ENCODE peak calls at places on chromosomes 13 and 19, in six cellular contexts. Z, A, U, J, L and C are unnamed samples.

GRCh38 chr13:79290595-79291244 is 115.3 kb downstream of the RBM26 start:
- DNase-seq in Z (peak; percentile 25), A (no peak), U (no peak), J (no peak), L (no peak), C (no peak)

GRCh38 chr13:19153782-19154450 is 27.7 kb downstream of the TUBA3C start:
- DNase-seq in Z (no peak), A (no peak), U (no peak), J (no peak), L (no peak), C (no peak)

GRCh38 chr13:93296584-93296983 is 70.0 kb downstream of the GPC6 start:
- DNase-seq in Z (no peak), A (no peak), U (no peak), J (no peak), L (no peak), C (no peak)

GRCh38 chr13:90205911-90206310 is 1141.6 kb upstream of the MIR17HG start:
- DNase-seq in Z (no peak), A (no peak), U (no peak), J (no peak), L (no peak), C (no peak)

GRCh38 chr13:55583953-55584593 is 1556.6 kb upstream of the PRR20A start:
- DNase-seq in Z (no peak), A (no peak), U (no peak), J (no peak), L (no peak), C (no peak)

GRCh38 chr13:32031815-32032345 is 306 bp downstream of the FRY start:
- DNase-seq in Z (no peak), A (no peak), U (no peak), J (no peak), L (no peak), C (no peak)

GRCh38 chr13:39250440-39250839 is 212.2 kb downstream of the NHLRC3 start:
- DNase-seq in Z (no peak), A (no peak), U (no peak), J (no peak), L (no peak), C (no peak)

GRCh38 chr13:77986699-77987098 is 68.1 kb upstream of the EDNRB start:
- DNase-seq in Z (no peak), A (no peak), U (no peak), J (no peak), L (no peak), C (no peak)

GRCh38 chr13:36847541-36848045 is 28.6 kb downstream of the RFXAP start:
- DNase-seq in Z (no peak), A (no peak), U (no peak), J (no peak), L (no peak), C (no peak)

GRCh38 chr19:18194208-18194530 is 1.2 kb downstream of the MPV17L2 start:
- DNase-seq in Z (no peak), A (no peak), U (no peak), J (no peak), L (no peak), C (no peak)

GRCh38 chr19:18416778-18417249 is 2.4 kb upstream of the SSBP4 start:
- DNase-seq in Z (peak; percentile 92), A (peak; percentile 90), U (peak; percentile 81), J (no peak), L (peak; percentile 83), C (no peak)

GRCh38 chr13:92838786-92839185 is 387.8 kb upstream of the GPC6 start:
- DNase-seq in Z (no peak), A (no peak), U (no peak), J (no peak), L (peak; percentile 93), C (peak; percentile 91)

GRCh38 chr13:37026778-37027177 is 26.2 kb downstream of the EXOSC8 start:
- DNase-seq in Z (no peak), A (no peak), U (no peak), J (no peak), L (no peak), C (no peak)

GRCh38 chr13:48731957-48732569 is 78.3 kb downstream of the CYSLTR2 start:
- DNase-seq in Z (peak; percentile 73), A (peak; percentile 58), U (peak; percentile 57), J (peak; percentile 48), L (no peak), C (no peak)

GRCh38 chr19:17767559-17767958 is 16.3 kb downstream of the FCHO1 start:
- DNase-seq in Z (no peak), A (no peak), U (no peak), J (no peak), L (no peak), C (no peak)

GRCh38 chr19:38057954-38058690 is 151.1 kb downstream of the SIPA1L3 start:
- DNase-seq in Z (no peak), A (no peak), U (peak; percentile 64), J (no peak), L (no peak), C (no peak)

GRCh38 chr13:98672947-98673545 is 79.4 kb downstream of the SLC15A1 start:
- DNase-seq in Z (peak; percentile 79), A (peak; percentile 57), U (peak; percentile 82), J (peak; percentile 28), L (peak; percentile 85), C (peak; percentile 68)

GRCh38 chr19:44905437-44906160 is at the start of gene APOE:
- DNase-seq in Z (peak; percentile 67), A (peak; percentile 40), U (peak; percentile 33), J (no peak), L (no peak), C (no peak)

GRCh38 chr19:41701401-41702075 is 6.9 kb upstream of the CEACAM5 start:
- DNase-seq in Z (no peak), A (peak; percentile 53), U (peak; percentile 70), J (no peak), L (no peak), C (no peak)

GRCh38 chr19:51799998-51800848 is 5.3 kb downstream of the FPR3 start:
- DNase-seq in Z (no peak), A (no peak), U (no peak), J (no peak), L (peak; percentile 93), C (no peak)

GRCh38 chr13:72523049-72523448 is 204.4 kb downstream of the MZT1 start:
- DNase-seq in Z (no peak), A (no peak), U (no peak), J (no peak), L (no peak), C (no peak)

GRCh38 chr13:26539738-26540292 is 17.7 kb upstream of the WASF3 start:
- DNase-seq in Z (no peak), A (no peak), U (peak; percentile 16), J (no peak), L (no peak), C (no peak)

GRCh38 chr13:36753176-36753575 is 65.8 kb upstream of the RFXAP start:
- DNase-seq in Z (no peak), A (no peak), U (no peak), J (no peak), L (no peak), C (no peak)

GRCh38 chr13:102597029-102598015 is 536 bp downstream of the TPP2 start:
- DNase-seq in Z (peak; percentile 42), A (peak; percentile 39), U (peak; percentile 35), J (no peak), L (peak; percentile 29), C (peak; percentile 27)

GRCh38 chr13:98447881-98448641 is 128.8 kb downstream of the STK24 start:
- DNase-seq in Z (peak; percentile 90), A (peak; percentile 72), U (no peak), J (no peak), L (no peak), C (no peak)

GRCh38 chr19:38837656-38838121 is 6.1 kb upstream of the ECH1 start:
- DNase-seq in Z (no peak), A (no peak), U (no peak), J (no peak), L (no peak), C (no peak)

GRCh38 chr19:3982701-3983541 is 2.3 kb downstream of the EEF2 start:
- DNase-seq in Z (no peak), A (no peak), U (no peak), J (no peak), L (peak; percentile 45), C (no peak)

GRCh38 chr19:31326329-31327028 is 22.8 kb downstream of the TSHZ3 start:
- DNase-seq in Z (no peak), A (no peak), U (no peak), J (no peak), L (no peak), C (no peak)

GRCh38 chr13:33262069-33262487 is 23.5 kb downstream of the STARD13 start:
- DNase-seq in Z (peak; percentile 12), A (no peak), U (peak; percentile 39), J (no peak), L (peak; percentile 18), C (no peak)

GRCh38 chr19:35505956-35506355 is 7.5 kb downstream of the DMKN start:
- DNase-seq in Z (no peak), A (no peak), U (no peak), J (no peak), L (no peak), C (no peak)

GRCh38 chr13:28718186-28718537 is 608 bp downstream of the SLC46A3 start:
- DNase-seq in Z (no peak), A (no peak), U (no peak), J (no peak), L (peak; percentile 24), C (no peak)

GRCh38 chr19:15971217-15971616 is 22.4 kb downstream of the OR10H4 start:
- DNase-seq in Z (no peak), A (no peak), U (no peak), J (no peak), L (no peak), C (no peak)
- TF ChIP-seq CTCF in Z (no peak), A (no peak), U (no peak), J (no peak), L (no peak), C (no peak)

GRCh38 chr13:112895521-112896465 is 73.2 kb upstream of the MCF2L start:
- DNase-seq in Z (no peak), A (no peak), U (no peak), J (no peak), L (no peak), C (no peak)

GRCh38 chr13:112894423-112894672 is 74.7 kb upstream of the MCF2L start:
- DNase-seq in Z (no peak), A (no peak), U (no peak), J (no peak), L (no peak), C (no peak)

GRCh38 chr13:112894673-112895481 is 74.1 kb upstream of the MCF2L start:
- DNase-seq in Z (peak; percentile 73), A (peak; percentile 48), U (no peak), J (no peak), L (no peak), C (no peak)

GRCh38 chr13:112892759-112893569 is 76.0 kb upstream of the MCF2L start:
- DNase-seq in Z (peak; percentile 46), A (no peak), U (peak; percentile 52), J (no peak), L (no peak), C (no peak)

GRCh38 chr13:112893570-112894422 is 75.2 kb upstream of the MCF2L start:
- DNase-seq in Z (peak; percentile 92), A (peak; percentile 59), U (peak; percentile 64), J (no peak), L (peak; percentile 6), C (no peak)
- TF ChIP-seq CTCF in Z (no peak), A (no peak), U (no peak), J (no peak), L (no peak), C (no peak)

GRCh38 chr13:44048326-44048725 is 168.6 kb downstream of the LACC1 start:
- DNase-seq in Z (no peak), A (no peak), U (no peak), J (no peak), L (peak; percentile 26), C (no peak)
- TF ChIP-seq CTCF in Z (no peak), A (no peak), U (no peak), J (no peak), L (peak; percentile 25), C (no peak)

GRCh38 chr19:2724148-2724557 is 3.0 kb upstream of the DIRAS1 start:
- DNase-seq in Z (no peak), A (no peak), U (no peak), J (no peak), L (no peak), C (no peak)
- TF ChIP-seq CTCF in Z (peak; percentile 22), A (no peak), U (no peak), J (no peak), L (no peak), C (no peak)